ENCODE peak calls at places on chromosomes 5 and 9, in seven cellular contexts. One of them, this sample, is unnamed.

GRCh38 chr5:97073420-97073819 is 69.0 kb downstream of the LIX1 start:
- DNase-seq in transverse colon: no peak
- DNase-seq in lower leg skin: no peak
- DNase-seq in foreskin fibroblast: no peak
- DNase-seq in vagina: no peak
- DNase-seq in AG10803: no peak
- DNase-seq in heart right ventricle: no peak
- DNase-seq in this sample: no peak

GRCh38 chr5:143261748-143262392 is 141.6 kb downstream of the NR3C1 start:
- DNase-seq in AG10803: peak
- DNase-seq in foreskin fibroblast: peak
- DNase-seq in heart right ventricle: no peak
- DNase-seq in lower leg skin: no peak
- DNase-seq in vagina: no peak
- DNase-seq in transverse colon: no peak
- DNase-seq in this sample: peak

GRCh38 chr9:127393680-127394079 is 3.3 kb upstream of the SLC2A8 start:
- DNase-seq in lower leg skin: no peak
- DNase-seq in heart right ventricle: no peak
- DNase-seq in transverse colon: no peak
- DNase-seq in vagina: no peak
- DNase-seq in AG10803: peak
- DNase-seq in foreskin fibroblast: peak
- DNase-seq in this sample: peak

GRCh38 chr5:90410178-90410762 is 714 bp upstream of the CETN3 start:
- DNase-seq in foreskin fibroblast: peak
- DNase-seq in transverse colon: no peak
- DNase-seq in heart right ventricle: no peak
- DNase-seq in AG10803: peak
- DNase-seq in lower leg skin: no peak
- DNase-seq in vagina: no peak
- DNase-seq in this sample: no peak

GRCh38 chr5:142925795-142926194 is 155.6 kb downstream of the ARHGAP26 start:
- DNase-seq in AG10803: peak
- DNase-seq in vagina: no peak
- DNase-seq in heart right ventricle: no peak
- DNase-seq in lower leg skin: no peak
- DNase-seq in foreskin fibroblast: peak
- DNase-seq in transverse colon: no peak
- DNase-seq in this sample: peak

GRCh38 chr9:112970939-112971338 is 41.1 kb downstream of the ZNF883 start:
- DNase-seq in heart right ventricle: no peak
- DNase-seq in AG10803: peak
- DNase-seq in vagina: no peak
- DNase-seq in transverse colon: no peak
- DNase-seq in foreskin fibroblast: peak
- DNase-seq in lower leg skin: no peak
- DNase-seq in this sample: peak

GRCh38 chr5:75668988-75669760 is 48.1 kb downstream of the POC5 start:
- DNase-seq in heart right ventricle: no peak
- DNase-seq in lower leg skin: no peak
- DNase-seq in foreskin fibroblast: no peak
- DNase-seq in AG10803: no peak
- DNase-seq in vagina: no peak
- DNase-seq in transverse colon: peak
- DNase-seq in this sample: no peak

GRCh38 chr5:59276277-59276647 is 617.3 kb downstream of the PDE4D start:
- DNase-seq in foreskin fibroblast: peak
- DNase-seq in vagina: no peak
- DNase-seq in heart right ventricle: no peak
- DNase-seq in AG10803: no peak
- DNase-seq in lower leg skin: no peak
- DNase-seq in transverse colon: no peak
- DNase-seq in this sample: no peak

GRCh38 chr9:105117111-105117682 is 127.3 kb upstream of the SLC44A1 start:
- DNase-seq in lower leg skin: no peak
- DNase-seq in AG10803: no peak
- DNase-seq in transverse colon: no peak
- DNase-seq in heart right ventricle: no peak
- DNase-seq in vagina: no peak
- DNase-seq in foreskin fibroblast: no peak
- DNase-seq in this sample: no peak

GRCh38 chr5:124866355-124867063 is 120.1 kb upstream of the ZNF608 start:
- DNase-seq in heart right ventricle: no peak
- DNase-seq in foreskin fibroblast: peak
- DNase-seq in AG10803: peak
- DNase-seq in transverse colon: no peak
- DNase-seq in lower leg skin: no peak
- DNase-seq in vagina: no peak
- DNase-seq in this sample: no peak

GRCh38 chr9:120733190-120733589 is 18.9 kb upstream of the MEGF9 start:
- DNase-seq in AG10803: peak
- DNase-seq in foreskin fibroblast: peak
- DNase-seq in heart right ventricle: no peak
- DNase-seq in lower leg skin: no peak
- DNase-seq in transverse colon: no peak
- DNase-seq in vagina: no peak
- DNase-seq in this sample: peak

GRCh38 chr5:38878391-38879090 is 32.7 kb downstream of the OSMR start:
- DNase-seq in transverse colon: no peak
- DNase-seq in vagina: no peak
- DNase-seq in lower leg skin: no peak
- DNase-seq in AG10803: no peak
- DNase-seq in heart right ventricle: no peak
- DNase-seq in foreskin fibroblast: peak
- DNase-seq in this sample: no peak

GRCh38 chr5:88834499-88834898 is 48.5 kb downstream of the MEF2C start:
- DNase-seq in vagina: no peak
- DNase-seq in heart right ventricle: no peak
- DNase-seq in AG10803: no peak
- DNase-seq in transverse colon: no peak
- DNase-seq in foreskin fibroblast: no peak
- DNase-seq in lower leg skin: no peak
- DNase-seq in this sample: no peak
- H3K4me3 ChIP-seq in vagina: no peak
- H3K4me3 ChIP-seq in heart right ventricle: no peak
- H3K4me3 ChIP-seq in AG10803: no peak
- H3K4me3 ChIP-seq in transverse colon: no peak
- H3K4me3 ChIP-seq in foreskin fibroblast: no peak
- H3K4me3 ChIP-seq in lower leg skin: no peak
- H3K4me3 ChIP-seq in this sample: no peak

GRCh38 chr9:89919171-89919681 is 314.4 kb downstream of the GADD45G start:
- DNase-seq in AG10803: no peak
- DNase-seq in lower leg skin: peak
- DNase-seq in foreskin fibroblast: no peak
- DNase-seq in vagina: no peak
- DNase-seq in transverse colon: peak
- DNase-seq in heart right ventricle: peak
- DNase-seq in this sample: no peak
- TF ChIP-seq CTCF in AG10803: no peak
- TF ChIP-seq CTCF in lower leg skin: no peak
- TF ChIP-seq CTCF in foreskin fibroblast: no peak
- TF ChIP-seq CTCF in vagina: no peak
- TF ChIP-seq CTCF in transverse colon: peak
- TF ChIP-seq CTCF in heart right ventricle: peak
- TF ChIP-seq CTCF in this sample: peak

GRCh38 chr5:1789838-1790462 is 9.7 kb downstream of the MRPL36 start:
- DNase-seq in AG10803: peak
- DNase-seq in lower leg skin: peak
- DNase-seq in transverse colon: no peak
- DNase-seq in vagina: no peak
- DNase-seq in foreskin fibroblast: peak
- DNase-seq in heart right ventricle: no peak
- DNase-seq in this sample: peak
- H3K4me3 ChIP-seq in AG10803: peak
- H3K4me3 ChIP-seq in lower leg skin: no peak
- H3K4me3 ChIP-seq in transverse colon: no peak
- H3K4me3 ChIP-seq in vagina: no peak
- H3K4me3 ChIP-seq in foreskin fibroblast: peak
- H3K4me3 ChIP-seq in heart right ventricle: no peak
- H3K4me3 ChIP-seq in this sample: peak

GRCh38 chr9:98207606-98208005 is 15.2 kb upstream of the CORO2A start:
- DNase-seq in heart right ventricle: no peak
- DNase-seq in AG10803: no peak
- DNase-seq in transverse colon: no peak
- DNase-seq in foreskin fibroblast: peak
- DNase-seq in lower leg skin: no peak
- DNase-seq in vagina: no peak
- DNase-seq in this sample: no peak
- TF ChIP-seq CTCF in heart right ventricle: no peak
- TF ChIP-seq CTCF in AG10803: peak
- TF ChIP-seq CTCF in transverse colon: no peak
- TF ChIP-seq CTCF in foreskin fibroblast: peak
- TF ChIP-seq CTCF in lower leg skin: no peak
- TF ChIP-seq CTCF in vagina: no peak
- TF ChIP-seq CTCF in this sample: no peak

GRCh38 chr9:80797841-80798688 is 891.3 kb downstream of the TLE1 start:
- DNase-seq in foreskin fibroblast: peak
- DNase-seq in vagina: peak
- DNase-seq in lower leg skin: no peak
- DNase-seq in heart right ventricle: peak
- DNase-seq in AG10803: peak
- DNase-seq in transverse colon: peak
- DNase-seq in this sample: peak
- H3K4me3 ChIP-seq in foreskin fibroblast: no peak
- H3K4me3 ChIP-seq in vagina: no peak
- H3K4me3 ChIP-seq in lower leg skin: no peak
- H3K4me3 ChIP-seq in heart right ventricle: no peak
- H3K4me3 ChIP-seq in AG10803: no peak
- H3K4me3 ChIP-seq in transverse colon: no peak
- H3K4me3 ChIP-seq in this sample: no peak

DNA sequence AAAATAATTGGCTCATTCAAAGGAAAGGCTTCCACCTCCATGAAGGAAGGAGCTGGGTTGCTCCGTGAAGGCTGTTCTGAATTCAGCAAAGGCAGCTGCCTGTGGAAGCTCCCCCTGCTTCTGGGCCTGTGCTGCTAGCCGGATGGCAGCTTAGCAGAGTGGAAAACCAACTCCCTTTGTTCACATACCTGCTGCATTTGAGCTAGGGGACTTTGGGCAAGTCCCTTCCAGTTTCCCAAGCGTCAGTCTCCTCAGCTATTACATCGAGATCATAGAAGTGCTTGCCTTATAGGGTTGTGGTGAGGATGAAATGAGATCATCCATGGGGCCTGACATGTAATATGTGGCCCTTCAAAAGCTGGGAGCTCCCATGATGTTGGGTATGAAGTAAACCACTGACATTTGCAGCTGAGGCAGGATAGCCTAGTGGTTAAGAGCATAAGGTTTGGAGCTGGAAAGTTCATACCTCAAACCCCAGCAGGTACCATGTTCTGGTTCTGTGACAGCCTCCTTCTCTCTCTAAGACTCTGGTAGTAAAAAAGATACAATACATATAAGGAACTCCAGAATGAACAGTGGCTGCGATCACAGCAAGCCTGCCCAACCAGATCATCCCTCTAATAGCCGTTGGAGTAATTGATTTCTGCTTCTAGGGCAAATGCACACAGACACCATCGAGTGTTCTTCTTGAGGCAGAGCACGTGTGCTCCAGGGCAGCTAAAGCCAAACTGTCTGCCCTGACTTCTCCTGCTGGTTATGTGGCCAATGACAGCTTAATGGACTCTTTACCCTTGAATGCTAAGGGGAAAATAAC is 11.0 kb upstream of the DENND1A start:
- DNase-seq in lower leg skin: peak
- DNase-seq in AG10803: no peak
- DNase-seq in vagina: no peak
- DNase-seq in heart right ventricle: no peak
- DNase-seq in foreskin fibroblast: peak
- DNase-seq in transverse colon: no peak
- DNase-seq in this sample: no peak
- TF ChIP-seq CTCF in lower leg skin: no peak
- TF ChIP-seq CTCF in AG10803: peak
- TF ChIP-seq CTCF in vagina: no peak
- TF ChIP-seq CTCF in heart right ventricle: no peak
- TF ChIP-seq CTCF in foreskin fibroblast: no peak
- TF ChIP-seq CTCF in transverse colon: no peak
- TF ChIP-seq CTCF in this sample: no peak

GRCh38 chr9:33748633-33749304 is 46.6 kb upstream of the PRSS3 start:
- DNase-seq in AG10803: no peak
- DNase-seq in lower leg skin: no peak
- DNase-seq in vagina: no peak
- DNase-seq in transverse colon: no peak
- DNase-seq in heart right ventricle: no peak
- DNase-seq in foreskin fibroblast: no peak
- DNase-seq in this sample: no peak
- H3K4me3 ChIP-seq in AG10803: no peak
- H3K4me3 ChIP-seq in lower leg skin: no peak
- H3K4me3 ChIP-seq in vagina: no peak
- H3K4me3 ChIP-seq in transverse colon: no peak
- H3K4me3 ChIP-seq in heart right ventricle: no peak
- H3K4me3 ChIP-seq in foreskin fibroblast: no peak
- H3K4me3 ChIP-seq in this sample: no peak

DNA sequence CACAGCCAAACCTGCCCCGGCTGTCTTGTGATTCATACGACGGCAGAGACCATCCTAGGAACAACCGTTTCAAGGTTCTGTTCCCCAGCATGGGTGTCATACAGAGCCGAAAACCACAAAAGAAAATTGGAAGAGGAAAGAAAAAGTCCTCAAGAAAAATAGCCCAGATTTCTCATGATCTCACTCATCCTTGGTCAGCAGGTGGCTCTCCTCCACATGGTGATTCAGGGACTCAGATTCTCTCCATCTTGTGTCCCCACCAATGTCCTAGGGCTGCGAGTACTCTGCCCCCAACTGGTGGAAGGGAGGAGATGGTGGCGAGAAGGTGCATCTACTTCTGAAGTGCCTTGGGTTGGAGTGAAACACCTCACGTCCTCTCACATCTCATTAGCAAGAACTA is 25.6 kb downstream of the PDZD2 start:
- DNase-seq in lower leg skin: no peak
- DNase-seq in vagina: no peak
- DNase-seq in heart right ventricle: no peak
- DNase-seq in transverse colon: no peak
- DNase-seq in foreskin fibroblast: peak
- DNase-seq in AG10803: no peak
- DNase-seq in this sample: peak
- TF ChIP-seq CTCF in lower leg skin: no peak
- TF ChIP-seq CTCF in vagina: no peak
- TF ChIP-seq CTCF in heart right ventricle: no peak
- TF ChIP-seq CTCF in transverse colon: no peak
- TF ChIP-seq CTCF in foreskin fibroblast: no peak
- TF ChIP-seq CTCF in AG10803: no peak
- TF ChIP-seq CTCF in this sample: no peak